ENCODE peak calls at places on chromosome 17, in six cellular contexts. One of them, this sample, is unnamed.

GRCh38 chr17:41695954-41696720 is 7.5 kb downstream of the EIF1 start:
- DNase-seq in germinal center: peak
- DNase-seq in keratinocyte: no peak
- DNase-seq in activated CD4-positive, alpha-beta memory T cell treated with anti-CD3 and anti-CD28 coated beads for 36 hours: peak
- DNase-seq in KBM-7: peak
- DNase-seq in NCI-H1092 treated with DMSO at 0.1 percent for 48 hours: peak
- DNase-seq in this sample: peak

GRCh38 chr17:13736915-13737314 is 135.2 kb upstream of the HS3ST3A1 start:
- DNase-seq in NCI-H1092 treated with DMSO at 0.1 percent for 48 hours: no peak
- DNase-seq in germinal center: no peak
- DNase-seq in activated CD4-positive, alpha-beta memory T cell treated with anti-CD3 and anti-CD28 coated beads for 36 hours: no peak
- DNase-seq in keratinocyte: no peak
- DNase-seq in KBM-7: no peak
- DNase-seq in this sample: no peak

GRCh38 chr17:39813631-39814030 is 50.5 kb downstream of the IKZF3 start:
- DNase-seq in keratinocyte: no peak
- DNase-seq in KBM-7: peak
- DNase-seq in germinal center: no peak
- DNase-seq in NCI-H1092 treated with DMSO at 0.1 percent for 48 hours: no peak
- DNase-seq in activated CD4-positive, alpha-beta memory T cell treated with anti-CD3 and anti-CD28 coated beads for 36 hours: peak
- DNase-seq in this sample: no peak

GRCh38 chr17:46140645-46141197 is 52.5 kb downstream of the KANSL1 start:
- DNase-seq in activated CD4-positive, alpha-beta memory T cell treated with anti-CD3 and anti-CD28 coated beads for 36 hours: no peak
- DNase-seq in KBM-7: no peak
- DNase-seq in germinal center: no peak
- DNase-seq in NCI-H1092 treated with DMSO at 0.1 percent for 48 hours: no peak
- DNase-seq in keratinocyte: no peak
- DNase-seq in this sample: no peak

GRCh38 chr17:35774499-35774898 is 13.8 kb downstream of the C17orf50 start:
- DNase-seq in KBM-7: no peak
- DNase-seq in NCI-H1092 treated with DMSO at 0.1 percent for 48 hours: peak
- DNase-seq in keratinocyte: no peak
- DNase-seq in activated CD4-positive, alpha-beta memory T cell treated with anti-CD3 and anti-CD28 coated beads for 36 hours: no peak
- DNase-seq in germinal center: no peak
- DNase-seq in this sample: no peak

GRCh38 chr17:11880714-11881113 is 116.6 kb downstream of the ZNF18 start:
- DNase-seq in germinal center: no peak
- DNase-seq in activated CD4-positive, alpha-beta memory T cell treated with anti-CD3 and anti-CD28 coated beads for 36 hours: no peak
- DNase-seq in KBM-7: peak
- DNase-seq in NCI-H1092 treated with DMSO at 0.1 percent for 48 hours: peak
- DNase-seq in keratinocyte: peak
- DNase-seq in this sample: no peak

GRCh38 chr17:58247511-58248363 is 9.4 kb downstream of the LPO start:
- DNase-seq in NCI-H1092 treated with DMSO at 0.1 percent for 48 hours: no peak
- DNase-seq in germinal center: no peak
- DNase-seq in KBM-7: peak
- DNase-seq in activated CD4-positive, alpha-beta memory T cell treated with anti-CD3 and anti-CD28 coated beads for 36 hours: no peak
- DNase-seq in keratinocyte: no peak
- DNase-seq in this sample: no peak

GRCh38 chr17:76498886-76499667 is 2.1 kb downstream of the RHBDF2 start:
- DNase-seq in NCI-H1092 treated with DMSO at 0.1 percent for 48 hours: no peak
- DNase-seq in KBM-7: no peak
- DNase-seq in activated CD4-positive, alpha-beta memory T cell treated with anti-CD3 and anti-CD28 coated beads for 36 hours: no peak
- DNase-seq in keratinocyte: no peak
- DNase-seq in germinal center: peak
- DNase-seq in this sample: no peak

GRCh38 chr17:199195-199604 is 17.8 kb upstream of the DOC2B start:
- DNase-seq in KBM-7: peak
- DNase-seq in NCI-H1092 treated with DMSO at 0.1 percent for 48 hours: no peak
- DNase-seq in activated CD4-positive, alpha-beta memory T cell treated with anti-CD3 and anti-CD28 coated beads for 36 hours: no peak
- DNase-seq in germinal center: no peak
- DNase-seq in keratinocyte: no peak
- DNase-seq in this sample: no peak

GRCh38 chr17:48054238-48055185 is 6.4 kb downstream of the NFE2L1 start:
- DNase-seq in keratinocyte: peak
- DNase-seq in NCI-H1092 treated with DMSO at 0.1 percent for 48 hours: peak
- DNase-seq in KBM-7: no peak
- DNase-seq in activated CD4-positive, alpha-beta memory T cell treated with anti-CD3 and anti-CD28 coated beads for 36 hours: no peak
- DNase-seq in germinal center: no peak
- DNase-seq in this sample: peak

GRCh38 chr17:44830359-44831269 is 527 bp upstream of the GJC1 start:
- DNase-seq in germinal center: peak
- DNase-seq in NCI-H1092 treated with DMSO at 0.1 percent for 48 hours: no peak
- DNase-seq in activated CD4-positive, alpha-beta memory T cell treated with anti-CD3 and anti-CD28 coated beads for 36 hours: peak
- DNase-seq in keratinocyte: no peak
- DNase-seq in KBM-7: peak
- DNase-seq in this sample: no peak

GRCh38 chr17:79955167-79955549 is 80.5 kb downstream of the TBC1D16 start:
- DNase-seq in NCI-H1092 treated with DMSO at 0.1 percent for 48 hours: no peak
- DNase-seq in KBM-7: no peak
- DNase-seq in germinal center: no peak
- DNase-seq in keratinocyte: no peak
- DNase-seq in activated CD4-positive, alpha-beta memory T cell treated with anti-CD3 and anti-CD28 coated beads for 36 hours: no peak
- DNase-seq in this sample: no peak

GRCh38 chr17:76452646-76453430 is at the start of gene UBE2O:
- DNase-seq in germinal center: peak
- DNase-seq in keratinocyte: peak
- DNase-seq in NCI-H1092 treated with DMSO at 0.1 percent for 48 hours: peak
- DNase-seq in activated CD4-positive, alpha-beta memory T cell treated with anti-CD3 and anti-CD28 coated beads for 36 hours: peak
- DNase-seq in KBM-7: peak
- DNase-seq in this sample: peak

GRCh38 chr17:48997827-48998556 is 807 bp downstream of the IGF2BP1 start:
- DNase-seq in NCI-H1092 treated with DMSO at 0.1 percent for 48 hours: no peak
- DNase-seq in keratinocyte: no peak
- DNase-seq in germinal center: peak
- DNase-seq in KBM-7: no peak
- DNase-seq in activated CD4-positive, alpha-beta memory T cell treated with anti-CD3 and anti-CD28 coated beads for 36 hours: no peak
- DNase-seq in this sample: no peak

GRCh38 chr17:75920045-75920560 is 15.4 kb upstream of the MRPL38 start:
- DNase-seq in NCI-H1092 treated with DMSO at 0.1 percent for 48 hours: peak
- DNase-seq in keratinocyte: no peak
- DNase-seq in activated CD4-positive, alpha-beta memory T cell treated with anti-CD3 and anti-CD28 coated beads for 36 hours: no peak
- DNase-seq in germinal center: no peak
- DNase-seq in KBM-7: no peak
- DNase-seq in this sample: peak

GRCh38 chr17:16585796-16586195 is 16.8 kb upstream of the ZNF287 start:
- DNase-seq in activated CD4-positive, alpha-beta memory T cell treated with anti-CD3 and anti-CD28 coated beads for 36 hours: no peak
- DNase-seq in keratinocyte: no peak
- DNase-seq in germinal center: no peak
- DNase-seq in NCI-H1092 treated with DMSO at 0.1 percent for 48 hours: no peak
- DNase-seq in KBM-7: peak
- DNase-seq in this sample: no peak

GRCh38 chr17:29611351-29612093 is 11.2 kb downstream of the CORO6 start:
- DNase-seq in activated CD4-positive, alpha-beta memory T cell treated with anti-CD3 and anti-CD28 coated beads for 36 hours: no peak
- DNase-seq in NCI-H1092 treated with DMSO at 0.1 percent for 48 hours: no peak
- DNase-seq in KBM-7: no peak
- DNase-seq in keratinocyte: no peak
- DNase-seq in germinal center: no peak
- DNase-seq in this sample: no peak

GRCh38 chr17:35973333-35974260 is 7.7 kb downstream of the CCL16 start:
- DNase-seq in activated CD4-positive, alpha-beta memory T cell treated with anti-CD3 and anti-CD28 coated beads for 36 hours: no peak
- DNase-seq in keratinocyte: peak
- DNase-seq in germinal center: no peak
- DNase-seq in NCI-H1092 treated with DMSO at 0.1 percent for 48 hours: no peak
- DNase-seq in KBM-7: no peak
- DNase-seq in this sample: no peak

GRCh38 chr17:77106874-77107358 is 33.9 kb upstream of the SEC14L1 start:
- DNase-seq in keratinocyte: no peak
- DNase-seq in NCI-H1092 treated with DMSO at 0.1 percent for 48 hours: peak
- DNase-seq in germinal center: peak
- DNase-seq in activated CD4-positive, alpha-beta memory T cell treated with anti-CD3 and anti-CD28 coated beads for 36 hours: no peak
- DNase-seq in KBM-7: no peak
- DNase-seq in this sample: no peak